ENCODE peak calls at places on chromosomes 4 and X, in seven cellular contexts. One of them, this sample, is unnamed.

GRCh38 chr4:11149612-11150259 is 279.0 kb downstream of the HS3ST1 start:
- DNase-seq in uterus: no peak
- DNase-seq in mucosa of descending colon: no peak
- DNase-seq in tibial nerve: no peak
- DNase-seq in IMR-90: no peak
- DNase-seq in endodermal cell: peak
- DNase-seq in GM12864: no peak
- DNase-seq in this sample: no peak

GRCh38 chrX:44619039-44619438 is 76.4 kb upstream of the FUNDC1 start:
- DNase-seq in IMR-90: no peak
- DNase-seq in tibial nerve: no peak
- DNase-seq in uterus: no peak
- DNase-seq in GM12864: no peak
- DNase-seq in mucosa of descending colon: no peak
- DNase-seq in endodermal cell: no peak
- DNase-seq in this sample: no peak

GRCh38 chr4:23333556-23333945 is 556.3 kb downstream of the PPARGC1A start:
- DNase-seq in IMR-90: peak
- DNase-seq in GM12864: no peak
- DNase-seq in mucosa of descending colon: no peak
- DNase-seq in uterus: no peak
- DNase-seq in tibial nerve: no peak
- DNase-seq in endodermal cell: no peak
- DNase-seq in this sample: no peak

GRCh38 chrX:103927030-103927429 is 35.4 kb upstream of the TMSB15B start:
- DNase-seq in GM12864: no peak
- DNase-seq in tibial nerve: no peak
- DNase-seq in IMR-90: no peak
- DNase-seq in endodermal cell: no peak
- DNase-seq in uterus: no peak
- DNase-seq in mucosa of descending colon: no peak
- DNase-seq in this sample: no peak

GRCh38 chr4:24477919-24478318 is 106.4 kb downstream of the DHX15 start:
- DNase-seq in uterus: no peak
- DNase-seq in endodermal cell: peak
- DNase-seq in mucosa of descending colon: peak
- DNase-seq in GM12864: no peak
- DNase-seq in tibial nerve: no peak
- DNase-seq in IMR-90: peak
- DNase-seq in this sample: peak

GRCh38 chrX:13309631-13310030 is 10.2 kb downstream of the ATXN3L start:
- DNase-seq in GM12864: no peak
- DNase-seq in mucosa of descending colon: no peak
- DNase-seq in endodermal cell: no peak
- DNase-seq in IMR-90: no peak
- DNase-seq in uterus: no peak
- DNase-seq in tibial nerve: no peak
- DNase-seq in this sample: no peak

GRCh38 chrX:129983575-129984131 is 1.2 kb downstream of the BCORL1 start:
- DNase-seq in IMR-90: no peak
- DNase-seq in GM12864: no peak
- DNase-seq in endodermal cell: peak
- DNase-seq in tibial nerve: no peak
- DNase-seq in mucosa of descending colon: peak
- DNase-seq in uterus: peak
- DNase-seq in this sample: peak

GRCh38 chr4:157195374-157195773 is 25.2 kb upstream of the GRIA2 start:
- DNase-seq in endodermal cell: no peak
- DNase-seq in GM12864: no peak
- DNase-seq in uterus: no peak
- DNase-seq in IMR-90: no peak
- DNase-seq in mucosa of descending colon: no peak
- DNase-seq in tibial nerve: no peak
- DNase-seq in this sample: no peak

GRCh38 chr4:31539279-31540074 is 819.3 kb downstream of the PCDH7 start:
- DNase-seq in tibial nerve: no peak
- DNase-seq in uterus: no peak
- DNase-seq in GM12864: no peak
- DNase-seq in mucosa of descending colon: no peak
- DNase-seq in IMR-90: no peak
- DNase-seq in endodermal cell: no peak
- DNase-seq in this sample: no peak

GRCh38 chrX:97399400-97399799 is 515.7 kb downstream of the RPA4 start:
- DNase-seq in uterus: no peak
- DNase-seq in endodermal cell: no peak
- DNase-seq in tibial nerve: no peak
- DNase-seq in mucosa of descending colon: no peak
- DNase-seq in GM12864: peak
- DNase-seq in IMR-90: peak
- DNase-seq in this sample: no peak

GRCh38 chrX:95885074-95885473 is 799.6 kb upstream of the DIAPH2 start:
- DNase-seq in tibial nerve: no peak
- DNase-seq in GM12864: no peak
- DNase-seq in mucosa of descending colon: no peak
- DNase-seq in uterus: no peak
- DNase-seq in endodermal cell: no peak
- DNase-seq in IMR-90: no peak
- DNase-seq in this sample: no peak

GRCh38 chr4:88802138-88802537 is 104.5 kb upstream of the NAP1L5 start:
- DNase-seq in mucosa of descending colon: no peak
- DNase-seq in IMR-90: no peak
- DNase-seq in endodermal cell: no peak
- DNase-seq in uterus: no peak
- DNase-seq in GM12864: no peak
- DNase-seq in tibial nerve: no peak
- DNase-seq in this sample: no peak
- TF ChIP-seq CTCF in mucosa of descending colon: no peak
- TF ChIP-seq CTCF in IMR-90: no peak
- TF ChIP-seq CTCF in endodermal cell: no peak
- TF ChIP-seq CTCF in uterus: no peak
- TF ChIP-seq CTCF in GM12864: no peak
- TF ChIP-seq CTCF in tibial nerve: no peak
- TF ChIP-seq CTCF in this sample: no peak

DNA sequence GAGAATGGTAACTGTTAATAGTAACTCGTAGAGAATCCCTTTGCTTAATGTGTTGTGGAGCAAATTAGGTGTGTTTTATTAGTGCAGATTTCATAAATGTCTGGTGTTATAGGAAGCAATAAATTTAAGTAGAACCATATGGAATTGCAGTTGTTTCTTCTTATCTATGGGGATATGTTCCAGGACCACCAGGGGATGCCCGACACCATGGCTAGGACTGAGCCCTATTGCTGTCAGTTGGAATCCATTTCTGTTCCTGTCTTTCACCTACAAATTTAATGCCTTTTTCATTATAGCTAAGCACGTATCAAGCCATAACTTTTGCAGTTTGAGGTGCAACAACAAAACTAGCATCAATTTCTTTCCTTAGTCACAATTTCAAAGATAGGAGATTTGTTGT is 72.5 kb downstream of the DDIT4L start:
- DNase-seq in mucosa of descending colon: no peak
- DNase-seq in GM12864: no peak
- DNase-seq in endodermal cell: no peak
- DNase-seq in uterus: no peak
- DNase-seq in tibial nerve: no peak
- DNase-seq in IMR-90: no peak
- DNase-seq in this sample: no peak
- TF ChIP-seq CTCF in mucosa of descending colon: no peak
- TF ChIP-seq CTCF in GM12864: no peak
- TF ChIP-seq CTCF in endodermal cell: peak
- TF ChIP-seq CTCF in uterus: no peak
- TF ChIP-seq CTCF in tibial nerve: no peak
- TF ChIP-seq CTCF in IMR-90: peak
- TF ChIP-seq CTCF in this sample: no peak

GRCh38 chr4:185099024-185099682 is 43.9 kb upstream of the SLC25A4 start:
- DNase-seq in endodermal cell: peak
- DNase-seq in IMR-90: no peak
- DNase-seq in GM12864: no peak
- DNase-seq in uterus: no peak
- DNase-seq in mucosa of descending colon: no peak
- DNase-seq in tibial nerve: no peak
- DNase-seq in this sample: peak
- TF ChIP-seq CTCF in endodermal cell: no peak
- TF ChIP-seq CTCF in IMR-90: no peak
- TF ChIP-seq CTCF in GM12864: no peak
- TF ChIP-seq CTCF in uterus: no peak
- TF ChIP-seq CTCF in mucosa of descending colon: no peak
- TF ChIP-seq CTCF in tibial nerve: no peak
- TF ChIP-seq CTCF in this sample: no peak

DNA sequence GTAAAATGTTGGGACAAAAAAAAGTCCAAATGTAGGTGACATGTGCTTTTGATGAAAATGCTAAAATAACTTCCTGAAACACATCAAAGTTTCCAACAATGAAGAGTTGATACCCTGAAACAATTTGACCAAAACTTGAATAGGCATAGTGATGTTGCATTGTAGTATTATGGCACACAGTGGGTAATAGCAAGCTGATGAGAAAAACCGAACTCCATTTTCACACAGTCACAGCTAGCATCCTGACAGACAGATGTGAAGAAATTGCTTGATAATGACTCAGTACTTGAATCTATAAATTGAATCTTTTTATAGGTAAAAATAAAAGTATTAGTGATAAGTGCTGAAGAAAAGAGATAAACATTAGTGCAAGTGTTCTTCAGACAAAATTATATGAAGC is 122.5 kb downstream of the ELOVL6 start:
- DNase-seq in uterus: no peak
- DNase-seq in IMR-90: no peak
- DNase-seq in tibial nerve: no peak
- DNase-seq in endodermal cell: no peak
- DNase-seq in GM12864: no peak
- DNase-seq in mucosa of descending colon: no peak
- DNase-seq in this sample: no peak
- TF ChIP-seq CTCF in uterus: no peak
- TF ChIP-seq CTCF in IMR-90: no peak
- TF ChIP-seq CTCF in tibial nerve: no peak
- TF ChIP-seq CTCF in endodermal cell: no peak
- TF ChIP-seq CTCF in GM12864: no peak
- TF ChIP-seq CTCF in mucosa of descending colon: no peak
- TF ChIP-seq CTCF in this sample: no peak

GRCh38 chr4:133474511-133474910 is 325.4 kb downstream of the PCDH10 start:
- DNase-seq in IMR-90: no peak
- DNase-seq in uterus: no peak
- DNase-seq in GM12864: no peak
- DNase-seq in tibial nerve: no peak
- DNase-seq in endodermal cell: no peak
- DNase-seq in mucosa of descending colon: no peak
- DNase-seq in this sample: no peak

GRCh38 chr4:133476064-133476463 is 327.0 kb downstream of the PCDH10 start:
- DNase-seq in endodermal cell: no peak
- DNase-seq in GM12864: no peak
- DNase-seq in tibial nerve: no peak
- DNase-seq in mucosa of descending colon: no peak
- DNase-seq in uterus: no peak
- DNase-seq in IMR-90: no peak
- DNase-seq in this sample: no peak
- TF ChIP-seq CTCF in endodermal cell: no peak
- TF ChIP-seq CTCF in GM12864: no peak
- TF ChIP-seq CTCF in tibial nerve: no peak
- TF ChIP-seq CTCF in mucosa of descending colon: no peak
- TF ChIP-seq CTCF in uterus: no peak
- TF ChIP-seq CTCF in IMR-90: no peak
- TF ChIP-seq CTCF in this sample: no peak

GRCh38 chr4:79662651-79663050 is 254.6 kb upstream of the GK2 start:
- DNase-seq in tibial nerve: no peak
- DNase-seq in mucosa of descending colon: no peak
- DNase-seq in IMR-90: no peak
- DNase-seq in uterus: no peak
- DNase-seq in endodermal cell: no peak
- DNase-seq in GM12864: no peak
- DNase-seq in this sample: no peak
- TF ChIP-seq CTCF in tibial nerve: no peak
- TF ChIP-seq CTCF in mucosa of descending colon: no peak
- TF ChIP-seq CTCF in IMR-90: no peak
- TF ChIP-seq CTCF in uterus: no peak
- TF ChIP-seq CTCF in endodermal cell: no peak
- TF ChIP-seq CTCF in GM12864: no peak
- TF ChIP-seq CTCF in this sample: no peak

GRCh38 chrX:136496359-136496767 is 1.0 kb upstream of the HTATSF1 start:
- DNase-seq in IMR-90: no peak
- DNase-seq in uterus: no peak
- DNase-seq in tibial nerve: no peak
- DNase-seq in GM12864: no peak
- DNase-seq in mucosa of descending colon: no peak
- DNase-seq in endodermal cell: no peak
- DNase-seq in this sample: no peak
- TF ChIP-seq CTCF in IMR-90: no peak
- TF ChIP-seq CTCF in uterus: no peak
- TF ChIP-seq CTCF in tibial nerve: no peak
- TF ChIP-seq CTCF in GM12864: no peak
- TF ChIP-seq CTCF in mucosa of descending colon: no peak
- TF ChIP-seq CTCF in endodermal cell: no peak
- TF ChIP-seq CTCF in this sample: no peak